ENCODE peak calls at places on chromosomes 7 and 10, in seven cellular contexts. O, V, A, K, Q, D and Y are unnamed samples.
A peak's percentile ranks its signal among the peaks of the same experiment; 100 is the strongest.

GRCh38 chr7:74058486-74058885 is 25.1 kb upstream of the LIMK1 start:
- DNase-seq in O (no peak), V (no peak), A (no peak), Q (no peak), D (no peak), K (no peak), Y (no peak)

GRCh38 chr10:84537447-84537931 is 209.1 kb downstream of the CCSER2 start:
- DNase-seq in Q (peak; percentile 59), D (peak; percentile 49), A (no peak), O (peak; percentile 67), V (peak; percentile 71), K (peak; percentile 44), Y (peak; percentile 63)

GRCh38 chr10:62244785-62245595 is 23.7 kb downstream of the RTKN2 start:
- DNase-seq in K (no peak), Q (peak; percentile 83), O (no peak), D (no peak), V (peak; percentile 79), A (no peak), Y (peak; percentile 72)

GRCh38 chr7:16916111-16916639 is 34.4 kb upstream of the AGR3 start:
- DNase-seq in V (peak; percentile 49), O (no peak), Q (peak; percentile 89), A (no peak), D (no peak), K (no peak), Y (no peak)

GRCh38 chr10:3954615-3955014 is 169.6 kb upstream of the KLF6 start:
- DNase-seq in O (no peak), Q (no peak), K (no peak), D (no peak), V (no peak), A (no peak), Y (no peak)

GRCh38 chr7:67450171-67450570 is 453.5 kb downstream of the TYW1 start:
- DNase-seq in V (no peak), K (no peak), Q (no peak), O (no peak), A (no peak), D (no peak), Y (no peak)

GRCh38 chr7:1567893-1568292 is 1.9 kb downstream of the PSMG3 start:
- DNase-seq in A (no peak), V (no peak), O (no peak), D (no peak), Q (peak; percentile 95), K (no peak), Y (no peak)

GRCh38 chr7:1659696-1660095 is 10.4 kb upstream of the ELFN1 start:
- DNase-seq in Q (peak; percentile 4), O (no peak), D (no peak), A (no peak), K (no peak), V (no peak), Y (no peak)

GRCh38 chr10:36073796-36074345 is 431.8 kb upstream of the FZD8 start:
- DNase-seq in K (no peak), O (no peak), A (no peak), Q (no peak), V (no peak), D (no peak), Y (no peak)

GRCh38 chr10:87066865-87067264 is 27.8 kb downstream of the GLUD1 start:
- DNase-seq in A (no peak), D (no peak), O (no peak), K (no peak), Q (no peak), V (no peak), Y (no peak)

DNA sequence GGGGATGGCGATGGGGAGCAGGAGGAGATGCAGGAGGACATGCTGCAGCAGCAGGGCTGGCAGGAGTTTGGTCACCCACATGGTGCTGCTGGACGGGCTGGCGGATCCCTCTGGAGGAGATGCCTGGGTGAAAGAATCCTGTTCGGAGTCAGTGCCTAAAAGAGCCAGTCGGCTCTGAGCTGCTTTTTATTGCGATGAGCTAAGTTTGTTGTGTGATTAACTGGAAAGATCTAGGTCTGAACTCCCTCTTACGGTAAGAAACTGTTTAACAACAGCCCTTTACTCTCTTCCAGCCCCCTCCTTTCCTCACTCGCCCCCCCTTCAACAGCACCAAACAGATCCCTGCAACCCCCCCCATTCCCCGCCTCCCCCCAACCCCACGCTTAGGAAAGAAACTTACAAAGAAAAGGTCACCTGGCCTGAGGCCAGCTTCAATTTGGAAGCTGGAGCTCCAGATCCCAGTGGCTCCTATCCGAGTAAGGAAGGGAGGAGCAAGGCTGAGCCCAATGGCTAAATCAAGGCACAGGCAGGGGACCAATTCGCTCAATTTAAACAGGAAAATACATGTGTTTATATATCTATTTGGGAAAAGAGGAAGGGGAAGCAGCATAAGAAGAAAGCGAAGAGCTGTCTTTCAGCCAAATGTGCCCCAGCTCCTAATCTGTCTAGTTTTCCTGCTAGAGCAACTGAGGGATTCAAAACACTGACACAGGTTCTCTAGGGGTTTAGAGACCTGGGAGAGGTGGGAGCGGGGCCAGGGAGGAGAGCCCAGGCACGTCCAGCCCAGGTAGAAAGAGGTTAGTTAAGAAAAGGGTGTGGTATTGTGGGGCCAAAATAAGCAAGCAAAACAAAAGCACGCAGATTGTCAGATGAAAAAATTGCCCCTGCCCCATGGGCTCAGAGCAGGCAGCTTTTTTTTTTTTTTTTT is at the start of gene HGF:
- DNase-seq in A (peak; percentile 83), O (no peak), V (peak; percentile 77), K (no peak), D (peak; percentile 33), Q (peak; percentile 87), Y (peak; percentile 71)
- TF ChIP-seq POLR2A in A (no peak), O (no peak), V (no peak), K (no peak), D (no peak), Q (no peak), Y (no peak)

DNA sequence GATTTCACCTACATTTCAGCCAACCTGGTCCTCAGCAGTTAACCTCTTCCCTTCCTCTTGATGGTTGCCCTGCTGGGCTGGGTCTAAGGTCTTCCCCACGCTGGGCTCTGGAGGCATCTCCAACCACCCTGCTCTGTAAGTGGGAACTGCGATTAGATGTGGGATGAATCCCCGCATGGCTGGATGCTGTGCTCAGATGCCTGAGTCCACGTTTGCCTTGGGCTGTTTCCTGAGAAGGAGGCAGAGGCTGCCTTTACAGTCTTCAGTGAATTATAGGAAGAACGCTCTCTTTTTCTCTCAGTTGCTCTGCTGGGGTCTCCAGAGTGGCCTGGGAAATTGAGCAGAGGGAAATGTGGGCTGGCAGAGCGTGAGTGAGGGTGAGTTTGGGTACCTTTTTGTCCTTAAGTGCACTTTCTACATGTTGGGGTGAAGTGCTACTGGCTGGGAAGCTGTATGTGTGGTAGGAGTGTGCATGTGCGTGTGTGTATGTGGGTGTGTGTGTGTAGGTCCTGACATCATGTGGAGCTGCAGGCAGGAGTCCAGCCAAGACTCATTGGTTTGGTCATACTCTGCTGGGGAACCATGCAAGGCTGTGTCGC is 1.5 kb downstream of the GIMAP8 start:
- DNase-seq in Q (no peak), V (peak; percentile 12), K (no peak), O (no peak), D (no peak), A (no peak), Y (no peak)
- TF ChIP-seq POLR2A in Q (no peak), V (no peak), K (no peak), O (no peak), D (no peak), A (no peak), Y (no peak)

DNA sequence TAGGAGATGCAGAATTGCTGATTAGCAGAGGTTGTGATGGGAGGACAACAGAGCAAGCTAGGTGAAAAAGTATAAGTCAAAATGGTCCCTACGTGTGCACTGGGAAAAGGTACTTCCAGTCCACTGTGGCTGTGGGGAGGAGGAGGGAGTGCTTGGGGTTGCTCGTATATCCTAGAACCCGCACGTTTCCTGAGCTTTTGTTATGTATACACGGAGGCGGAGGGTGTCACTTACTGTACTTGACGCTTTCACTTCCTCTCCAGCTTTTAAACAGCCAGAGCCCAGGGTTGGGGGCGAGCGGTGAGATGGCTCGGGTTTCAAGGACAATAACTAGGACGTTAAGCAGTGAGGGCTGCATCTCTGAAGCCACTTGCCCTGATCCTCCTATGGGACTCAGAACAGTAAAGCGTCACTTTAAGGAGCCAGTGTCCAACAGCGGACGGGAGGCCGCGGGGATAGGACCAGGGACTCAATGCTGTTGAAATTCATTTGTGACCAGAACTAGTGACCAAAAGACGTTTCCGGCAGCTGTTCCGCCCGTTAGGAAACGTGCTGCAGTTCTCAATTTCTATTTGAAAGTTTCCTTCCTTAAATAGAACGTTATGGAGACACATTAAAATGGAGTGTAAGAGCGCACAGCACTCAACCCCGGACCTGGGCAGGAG is 985 bp upstream of the ETV1 start:
- DNase-seq in D (peak; percentile 30), A (peak; percentile 73), K (no peak), V (peak; percentile 14), O (peak; percentile 23), Q (peak; percentile 37), Y (peak; percentile 53)
- TF ChIP-seq POLR2A in D (no peak), A (no peak), K (no peak), V (no peak), O (no peak), Q (peak; percentile 13), Y (no peak)

GRCh38 chr7:120856198-120856597 is 1.7 kb downstream of the TSPAN12 start:
- DNase-seq in V (no peak), Q (no peak), K (no peak), D (no peak), O (no peak), A (no peak), Y (no peak)

GRCh38 chr7:120856621-120857352 is 1.2 kb downstream of the TSPAN12 start:
- DNase-seq in V (peak; percentile 29), D (peak; percentile 63), Q (peak; percentile 8), A (peak; percentile 66), O (peak; percentile 29), K (peak; percentile 26), Y (peak; percentile 59)

GRCh38 chr7:120860151-120860550 is 2.2 kb upstream of the TSPAN12 start:
- DNase-seq in Q (no peak), D (no peak), K (no peak), V (no peak), O (no peak), A (no peak), Y (no peak)

GRCh38 chr7:120858299-120858636 is 324 bp upstream of the TSPAN12 start:
- DNase-seq in A (no peak), O (no peak), V (no peak), D (no peak), Q (no peak), K (no peak), Y (no peak)

GRCh38 chr7:120857558-120858298 is at the start of gene TSPAN12:
- DNase-seq in Q (peak; percentile 54), K (peak; percentile 73), A (peak; percentile 89), O (peak; percentile 66), D (peak; percentile 92), V (peak; percentile 69), Y (peak; percentile 83)
- TF ChIP-seq POLR2A in Q (no peak), K (peak; percentile 51), A (no peak), O (no peak), D (peak; percentile 65), V (no peak), Y (no peak)

DNA sequence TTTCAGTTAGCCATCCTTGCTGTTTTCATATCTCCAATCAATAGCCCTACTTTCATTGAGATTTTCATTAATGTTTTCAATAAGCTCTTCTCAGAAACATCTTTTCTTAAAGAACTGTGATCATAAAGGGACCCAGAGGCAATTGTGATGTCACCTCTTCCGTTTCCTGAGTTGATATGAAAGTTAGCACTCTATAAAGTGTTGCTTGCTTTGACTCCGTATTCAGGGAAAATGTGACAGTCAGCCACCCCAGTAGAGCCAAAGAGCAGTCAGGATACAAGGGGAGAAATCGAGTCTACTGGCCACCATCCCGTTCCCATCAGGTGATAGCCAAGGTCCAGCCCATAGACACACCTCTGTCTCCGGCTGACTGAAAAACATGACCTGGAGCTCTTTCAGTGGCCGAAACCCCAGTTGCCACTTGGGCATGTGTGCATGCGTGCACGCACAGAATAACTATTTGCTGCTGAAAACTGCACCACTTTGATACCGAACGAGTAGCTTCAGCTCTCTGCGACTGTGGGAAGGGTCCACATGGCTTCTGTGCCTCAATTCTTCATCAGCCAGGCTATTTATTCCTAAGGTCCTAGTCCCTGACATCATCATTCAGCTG is 291.4 kb downstream of the USP6NL start:
- DNase-seq in A (no peak), O (no peak), Q (no peak), K (no peak), D (no peak), V (no peak), Y (no peak)
- TF ChIP-seq POLR2A in A (no peak), O (no peak), Q (no peak), K (no peak), D (no peak), V (no peak), Y (no peak)